ENCODE peak calls at places on chromosomes 3 and 15, in four cellular contexts. Y is uterus, Q is lower leg skin, G is A549. P is an unnamed sample.

GRCh38 chr15:78360958-78361714 is 21.0 kb downstream of the CRABP1 start:
- DNase-seq in G (no peak), Q (no peak), Y (no peak), P (no peak)

GRCh38 chr3:41682996-41683395 is 278.9 kb downstream of the ULK4 start:
- DNase-seq in Y (no peak), Q (no peak), G (no peak), P (no peak)

GRCh38 chr3:126389112-126389791 is 5.5 kb upstream of the CFAP100 start:
- DNase-seq in G (peak; percentile 81), Y (peak; percentile 88), Q (peak; percentile 90), P (peak; percentile 96)

GRCh38 chr15:78302579-78302978 is 3.2 kb upstream of the SKIC8 start:
- DNase-seq in Q (no peak), Y (no peak), G (no peak), P (no peak)

GRCh38 chr15:23467110-23467600 is 20.1 kb upstream of the GOLGA6L2 start:
- DNase-seq in Y (no peak), Q (no peak), G (peak; percentile 65), P (no peak)

GRCh38 chr3:146134348-146135117 is 26.5 kb downstream of the PLOD2 start:
- DNase-seq in Q (no peak), G (no peak), Y (no peak), P (no peak)

GRCh38 chr15:62904041-62904440 is 138.5 kb upstream of the TPM1 start:
- DNase-seq in G (no peak), Y (no peak), Q (no peak), P (no peak)

GRCh38 chr3:104835376-104835775 is 531.3 kb upstream of the ALCAM start:
- DNase-seq in G (no peak), Y (no peak), Q (no peak), P (no peak)

GRCh38 chr3:31370093-31370666 is 162.5 kb upstream of the STT3B start:
- DNase-seq in Q (no peak), G (no peak), Y (no peak), P (no peak)

GRCh38 chr15:31584195-31584594 is 257.6 kb downstream of the KLF13 start:
- DNase-seq in Q (no peak), Y (no peak), G (no peak), P (no peak)

GRCh38 chr3:187736418-187736871 is 8.8 kb downstream of the BCL6 start:
- DNase-seq in G (peak; percentile 62), Y (no peak), Q (no peak), P (no peak)

GRCh38 chr15:77942611-77943211 is 134.8 kb downstream of the TBC1D2B start:
- DNase-seq in Y (no peak), G (no peak), Q (no peak), P (no peak)

GRCh38 chr3:71456155-71456554 is 127.4 kb downstream of the FOXP1 start:
- DNase-seq in Q (no peak), Y (no peak), G (no peak), P (no peak)

DNA sequence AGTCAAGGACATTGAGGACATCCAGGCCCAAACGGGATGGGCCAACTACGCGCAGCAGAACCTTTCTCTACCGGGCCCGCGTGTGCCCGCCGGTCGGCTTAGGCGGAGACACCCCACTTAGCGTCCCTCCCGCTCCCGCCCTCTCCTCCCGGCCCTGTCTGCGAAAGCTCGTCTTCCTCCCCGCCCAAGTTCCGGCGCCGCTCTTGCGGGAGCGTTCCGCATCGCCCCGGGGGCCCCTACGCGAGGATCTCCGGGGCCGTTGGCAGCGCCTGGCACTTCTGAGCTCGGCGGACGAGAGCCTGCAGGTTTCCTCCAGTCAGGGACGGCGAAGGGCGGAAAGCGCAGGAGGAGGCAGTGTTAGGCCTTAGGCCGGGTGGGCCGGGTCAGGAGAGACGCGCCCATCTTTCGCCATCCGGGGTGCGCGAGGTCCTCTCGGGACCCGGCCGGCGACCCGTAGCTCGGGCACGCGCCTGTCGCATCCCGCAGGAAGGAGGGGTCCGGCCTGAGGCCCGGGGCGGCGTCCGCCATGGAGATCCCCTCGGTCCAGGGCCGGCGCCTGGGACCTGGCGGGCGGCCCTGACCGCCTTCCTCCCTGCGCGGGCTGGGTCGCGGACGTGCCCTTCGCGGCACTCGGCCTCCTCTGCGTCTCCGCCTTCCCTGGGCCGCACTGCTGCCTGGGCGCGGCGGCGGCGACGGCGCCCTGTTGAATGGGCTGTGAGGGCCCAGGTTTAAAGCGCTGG is at the start of gene FEM1B:
- DNase-seq in Q (peak; percentile 88), G (peak; percentile 98), Y (peak; percentile 91), P (peak; percentile 93)
- TF ChIP-seq CTCF in Q (peak; percentile 8), G (peak; percentile 37), Y (no peak), P (peak; percentile 43)

GRCh38 chr3:23895181-23895580 is 21.6 kb downstream of the NKIRAS1 start:
- DNase-seq in G (no peak), Y (no peak), Q (no peak), P (no peak)

GRCh38 chr3:23888617-23889228 is 28.1 kb downstream of the NKIRAS1 start:
- DNase-seq in Q (no peak), G (peak; percentile 47), Y (no peak), P (no peak)

GRCh38 chr3:23889950-23890349 is 26.8 kb downstream of the NKIRAS1 start:
- DNase-seq in G (no peak), Y (no peak), Q (no peak), P (no peak)

GRCh38 chr3:23889401-23889800 is 27.4 kb downstream of the NKIRAS1 start:
- DNase-seq in Y (no peak), Q (no peak), G (no peak), P (no peak)

GRCh38 chr3:23894166-23895061 is 22.4 kb downstream of the NKIRAS1 start:
- DNase-seq in Y (no peak), G (no peak), Q (no peak), P (no peak)
- TF ChIP-seq POLR2A in Y (no peak), G (no peak), Q (no peak), P (no peak)

DNA sequence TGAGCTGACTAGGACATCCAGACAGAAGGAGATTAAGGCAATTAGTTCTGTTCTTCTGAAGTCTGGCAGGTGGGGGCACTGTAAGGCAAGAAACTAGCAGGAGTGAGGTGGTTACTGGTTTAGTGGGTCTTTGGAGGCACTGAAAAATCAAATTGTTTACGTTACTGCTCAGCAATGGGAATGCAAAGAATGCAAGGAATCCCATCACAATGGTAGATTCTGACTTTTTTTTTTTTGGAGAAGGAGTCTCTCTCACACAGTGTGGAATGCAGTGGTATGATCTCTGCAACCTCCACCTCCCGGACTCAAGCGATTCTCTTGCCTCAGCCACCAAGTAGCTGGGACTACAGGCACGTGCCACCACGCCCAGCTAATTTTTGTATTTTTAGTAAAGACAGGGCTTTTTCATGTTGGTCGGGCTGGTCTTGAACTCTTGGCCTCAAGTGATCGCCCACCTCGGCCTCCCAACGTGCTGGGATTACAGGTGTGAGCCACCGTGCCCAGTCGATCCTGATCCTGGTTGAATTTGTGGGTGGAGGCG is 16.4 kb downstream of the FAM107A start:
- DNase-seq in Y (no peak), G (peak; percentile 67), Q (no peak), P (peak; percentile 42)
- TF ChIP-seq CTCF in Y (peak; percentile 15), G (peak; percentile 33), Q (no peak), P (no peak)

GRCh38 chr15:39580630-39581500 is at the start of gene THBS1:
- DNase-seq in Q (peak; percentile 71), G (peak; percentile 84), Y (peak; percentile 94), P (peak; percentile 97)

GRCh38 chr15:39582286-39582976 is 1.6 kb downstream of the THBS1 start:
- DNase-seq in G (no peak), Y (peak; percentile 57), Q (no peak), P (peak; percentile 54)

GRCh38 chr15:39582977-39583585 is 2.2 kb downstream of the THBS1 start:
- DNase-seq in G (no peak), Q (no peak), Y (no peak), P (no peak)

GRCh38 chr15:39580117-39580629 is 706 bp upstream of the THBS1 start:
- DNase-seq in Q (peak; percentile 93), G (peak; percentile 86), Y (peak; percentile 98), P (peak; percentile 96)

DNA sequence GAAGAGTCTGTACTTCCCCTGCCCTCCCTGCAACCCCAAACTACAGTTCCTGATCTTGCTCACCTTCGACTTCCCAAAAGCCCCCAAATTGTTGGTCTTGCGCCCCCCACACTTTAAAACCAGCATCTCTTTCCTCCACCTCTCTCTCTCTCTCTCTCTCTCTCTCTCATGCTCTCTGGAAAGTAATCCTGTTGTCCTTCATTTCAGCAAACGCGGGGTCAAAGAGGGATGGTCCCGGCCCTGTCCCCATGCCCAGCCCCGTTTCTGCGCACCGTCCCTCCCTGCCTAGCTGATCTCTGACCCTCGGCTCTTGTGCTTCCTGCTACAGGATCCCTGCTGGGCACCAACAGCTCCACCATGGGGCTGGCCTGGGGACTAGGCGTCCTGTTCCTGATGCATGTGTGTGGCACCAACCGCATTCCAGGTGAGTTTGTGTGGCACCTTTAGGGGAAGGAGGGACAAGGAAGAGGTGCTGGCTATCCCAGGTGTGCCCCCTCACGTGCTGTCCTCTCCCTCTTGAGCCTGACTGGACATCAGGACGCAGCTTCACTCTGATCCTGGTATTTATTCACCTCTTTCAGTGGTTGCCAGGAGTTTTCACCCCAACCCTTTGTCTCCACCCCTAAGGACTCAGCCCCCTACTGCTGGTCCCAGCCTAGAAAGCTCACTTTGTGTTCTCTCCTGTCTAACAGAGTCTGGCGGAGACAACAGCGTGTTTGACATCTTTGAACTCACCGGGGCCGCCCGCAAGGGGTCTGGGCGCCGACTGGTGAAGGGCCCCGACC is 814 bp downstream of the THBS1 start:
- DNase-seq in G (peak; percentile 69), Q (peak; percentile 43), Y (peak; percentile 64), P (peak; percentile 64)
- TF ChIP-seq POLR2A in G (no peak), Q (no peak), Y (no peak), P (no peak)

DNA sequence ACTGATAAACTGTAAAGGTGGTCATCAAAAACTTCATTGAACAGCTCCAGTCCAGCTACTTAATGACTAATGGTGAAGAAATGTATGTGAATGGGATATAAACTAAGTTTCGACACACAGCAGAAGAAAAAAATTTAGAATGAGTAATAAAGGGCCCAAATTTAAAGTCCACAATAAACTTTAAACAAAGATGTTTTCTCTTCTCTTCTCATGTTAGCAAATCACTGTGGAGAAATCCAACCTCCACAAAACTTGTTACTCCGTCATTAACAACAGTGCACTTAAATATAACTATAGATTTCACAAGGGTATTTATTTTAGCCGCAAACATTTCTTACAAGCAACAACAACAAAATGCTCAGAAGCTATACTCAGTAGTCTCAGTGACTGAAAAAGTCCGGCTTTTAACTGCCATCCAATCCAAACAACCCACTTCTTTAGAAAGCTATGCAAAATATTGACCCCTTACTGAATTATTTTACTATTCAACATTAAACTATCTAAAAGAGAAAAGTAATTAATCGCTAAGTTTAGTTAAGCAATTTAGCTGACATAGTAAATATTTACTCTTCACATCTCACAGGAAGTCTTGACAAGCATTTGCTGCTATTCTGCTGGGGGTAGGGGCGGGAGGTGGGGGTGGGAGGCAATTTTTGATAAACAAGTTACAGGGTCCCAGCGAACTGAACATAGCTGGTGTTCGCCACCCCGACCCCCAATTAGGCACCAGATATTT is 2.5 kb downstream of the IGF2BP2 start:
- DNase-seq in G (no peak), Q (no peak), Y (no peak), P (no peak)
- TF ChIP-seq CTCF in G (no peak), Q (no peak), Y (no peak), P (no peak)

DNA sequence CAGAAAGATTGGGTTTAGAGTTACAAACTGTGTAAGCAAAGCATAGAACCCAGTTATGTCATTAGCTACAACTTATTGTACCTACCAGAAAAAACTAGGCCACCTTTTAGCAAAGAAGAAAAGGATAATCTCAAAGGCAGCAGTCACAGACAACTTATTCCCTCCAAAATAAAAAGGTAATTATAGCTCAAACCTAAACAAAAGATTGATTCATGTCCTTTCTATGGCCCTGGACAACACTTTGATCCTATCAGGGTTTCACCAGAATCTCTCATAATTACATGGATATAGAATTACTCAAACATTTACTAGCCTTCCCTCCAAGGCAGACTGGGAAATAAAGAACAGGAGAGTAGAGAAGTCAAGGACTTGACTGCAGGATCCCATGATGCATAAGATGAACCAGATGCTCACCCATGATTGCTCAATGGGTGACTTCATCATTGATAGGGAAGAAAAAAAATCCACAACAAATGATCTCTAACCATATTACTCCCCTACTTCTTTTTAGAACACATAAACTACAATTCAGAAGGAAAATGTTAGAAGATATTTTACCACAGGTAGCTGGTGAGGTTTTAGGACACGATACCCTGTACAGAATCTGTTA is 17.4 kb downstream of the DET1 start:
- DNase-seq in Q (no peak), G (no peak), Y (no peak), P (no peak)
- TF ChIP-seq POLR2A in Q (no peak), G (no peak), Y (no peak), P (no peak)